ENCODE peak calls at places on chromosome 16, in eight cellular contexts. U is uterus, W is prostate gland, H is Peyer's patch, Y is NB4, A is HCT116, R is ovary, F is GM12878. T is an unnamed sample.

GRCh38 chr16:89093602-89094251 is at the start of gene ACSF3:
- DNase-seq in U (peak; percentile 24), R (peak; percentile 74), F (no peak), W (peak; percentile 24), Y (peak; percentile 79), H (peak; percentile 68), A (no peak), T (peak; percentile 89)

GRCh38 chr16:84271866-84272265 is 22.8 kb upstream of the WFDC1 start:
- DNase-seq in Y (no peak), R (no peak), A (no peak), F (no peak), W (no peak), H (no peak), U (no peak), T (no peak)

GRCh38 chr16:74591914-74592650 is 14.8 kb downstream of the GLG1 start:
- DNase-seq in H (no peak), F (no peak), R (no peak), A (no peak), U (no peak), Y (peak; percentile 28), W (no peak), T (no peak)

GRCh38 chr16:20611350-20611902 is 35.3 kb upstream of the ACSM2B start:
- DNase-seq in W (no peak), R (no peak), A (no peak), H (no peak), U (no peak), Y (no peak), F (no peak), T (no peak)

GRCh38 chr16:25027281-25027680 is 12.1 kb upstream of the ARHGAP17 start:
- DNase-seq in W (no peak), U (no peak), A (no peak), R (no peak), F (no peak), H (no peak), Y (no peak), T (no peak)

GRCh38 chr16:50680907-50681885 is at the start of gene SNX20:
- DNase-seq in W (no peak), A (no peak), Y (peak; percentile 90), H (peak; percentile 83), F (peak; percentile 63), U (no peak), R (no peak), T (no peak)

GRCh38 chr16:11328172-11329079 is 16.8 kb upstream of the RMI2 start:
- DNase-seq in W (no peak), H (peak; percentile 84), R (peak; percentile 79), A (peak; percentile 62), U (peak; percentile 91), F (peak; percentile 95), Y (peak; percentile 94), T (peak; percentile 93)

GRCh38 chr16:54503436-54503835 is 216.8 kb upstream of the IRX3 start:
- DNase-seq in Y (no peak), H (no peak), A (no peak), R (no peak), W (no peak), F (no peak), U (no peak), T (no peak)

GRCh38 chr16:3170440-3171180 is 17.4 kb upstream of the OR1F1 start:
- DNase-seq in Y (peak; percentile 24), W (no peak), A (no peak), U (no peak), R (no peak), F (no peak), H (no peak), T (no peak)

GRCh38 chr16:79391395-79391794 is 209.1 kb downstream of the MAF start:
- DNase-seq in H (no peak), A (no peak), F (no peak), U (no peak), Y (no peak), W (no peak), R (no peak), T (no peak)

GRCh38 chr16:11501583-11502138 is 85.1 kb downstream of the LITAF start:
- DNase-seq in W (no peak), A (no peak), F (no peak), Y (no peak), H (no peak), U (no peak), R (no peak), T (no peak)

GRCh38 chr16:67883146-67883871 is 1.4 kb upstream of the NRN1L start:
- DNase-seq in U (no peak), W (no peak), Y (no peak), H (no peak), F (no peak), A (no peak), R (no peak), T (no peak)

GRCh38 chr16:70561623-70562022 is 38.0 kb downstream of the SF3B3 start:
- DNase-seq in U (no peak), H (no peak), Y (no peak), F (no peak), A (no peak), R (no peak), W (peak; percentile 91), T (no peak)

GRCh38 chr16:23514381-23515152 is 4.3 kb upstream of the GGA2 start:
- DNase-seq in W (no peak), R (no peak), U (no peak), A (no peak), F (no peak), Y (no peak), H (no peak), T (no peak)

GRCh38 chr16:88514526-88514925 is 55.7 kb upstream of the ZC3H18 start:
- DNase-seq in F (no peak), W (no peak), H (no peak), U (no peak), R (no peak), Y (no peak), A (no peak), T (no peak)

GRCh38 chr16:72983728-72984350 is 64.1 kb downstream of the ZFHX3 start:
- DNase-seq in Y (no peak), F (no peak), W (peak; percentile 86), U (no peak), A (no peak), R (no peak), H (no peak), T (no peak)

GRCh38 chr16:72987480-72987901 is 60.4 kb downstream of the ZFHX3 start:
- DNase-seq in Y (no peak), F (no peak), A (no peak), W (peak; percentile 72), H (no peak), R (no peak), U (no peak), T (no peak)

GRCh38 chr16:72983241-72983640 is 64.7 kb downstream of the ZFHX3 start:
- DNase-seq in A (no peak), R (no peak), U (no peak), Y (no peak), H (no peak), W (no peak), F (no peak), T (no peak)

GRCh38 chr16:72986011-72986410 is 61.9 kb downstream of the ZFHX3 start:
- DNase-seq in A (no peak), W (peak; percentile 49), Y (no peak), H (no peak), U (peak; percentile 63), R (peak; percentile 38), F (no peak), T (no peak)

GRCh38 chr16:72985148-72985882 is 62.6 kb downstream of the ZFHX3 start:
- DNase-seq in R (no peak), A (no peak), U (peak; percentile 65), H (no peak), W (no peak), F (no peak), Y (no peak), T (no peak)
- TF ChIP-seq POLR2A in R (no peak), A (no peak), U (no peak), H (no peak), W (no peak), F (no peak), Y (no peak), T (no peak)

GRCh38 chr16:27224271-27224737 is 21.0 kb downstream of the KDM8 start:
- DNase-seq in A (no peak), R (no peak), H (no peak), F (no peak), Y (no peak), W (no peak), U (no peak), T (no peak)

GRCh38 chr16:27223701-27224100 is 20.4 kb downstream of the KDM8 start:
- DNase-seq in F (no peak), A (no peak), W (no peak), H (no peak), U (no peak), R (no peak), Y (no peak), T (no peak)

GRCh38 chr16:27221576-27222498 is 18.5 kb downstream of the KDM8 start:
- DNase-seq in W (no peak), A (no peak), F (no peak), Y (no peak), U (peak; percentile 53), R (no peak), H (no peak), T (no peak)

GRCh38 chr16:27223226-27223610 is 19.9 kb downstream of the KDM8 start:
- DNase-seq in U (no peak), R (no peak), A (no peak), W (no peak), Y (no peak), F (no peak), H (no peak), T (no peak)

GRCh38 chr16:27222499-27223225 is 19.3 kb downstream of the KDM8 start:
- DNase-seq in W (no peak), Y (no peak), H (no peak), A (no peak), R (no peak), U (peak; percentile 63), F (no peak), T (peak; percentile 88)
- TF ChIP-seq POLR2A in W (no peak), Y (no peak), H (no peak), A (no peak), R (no peak), U (no peak), F (no peak), T (no peak)

GRCh38 chr16:63617990-63618763 is 1503.7 kb downstream of the CDH11 start:
- DNase-seq in F (no peak), A (no peak), Y (peak; percentile 2), W (peak; percentile 47), U (no peak), R (no peak), H (no peak), T (no peak)
- TF ChIP-seq POLR2A in F (no peak), A (no peak), Y (no peak), W (no peak), U (no peak), R (no peak), H (peak; percentile 44), T (no peak)

DNA sequence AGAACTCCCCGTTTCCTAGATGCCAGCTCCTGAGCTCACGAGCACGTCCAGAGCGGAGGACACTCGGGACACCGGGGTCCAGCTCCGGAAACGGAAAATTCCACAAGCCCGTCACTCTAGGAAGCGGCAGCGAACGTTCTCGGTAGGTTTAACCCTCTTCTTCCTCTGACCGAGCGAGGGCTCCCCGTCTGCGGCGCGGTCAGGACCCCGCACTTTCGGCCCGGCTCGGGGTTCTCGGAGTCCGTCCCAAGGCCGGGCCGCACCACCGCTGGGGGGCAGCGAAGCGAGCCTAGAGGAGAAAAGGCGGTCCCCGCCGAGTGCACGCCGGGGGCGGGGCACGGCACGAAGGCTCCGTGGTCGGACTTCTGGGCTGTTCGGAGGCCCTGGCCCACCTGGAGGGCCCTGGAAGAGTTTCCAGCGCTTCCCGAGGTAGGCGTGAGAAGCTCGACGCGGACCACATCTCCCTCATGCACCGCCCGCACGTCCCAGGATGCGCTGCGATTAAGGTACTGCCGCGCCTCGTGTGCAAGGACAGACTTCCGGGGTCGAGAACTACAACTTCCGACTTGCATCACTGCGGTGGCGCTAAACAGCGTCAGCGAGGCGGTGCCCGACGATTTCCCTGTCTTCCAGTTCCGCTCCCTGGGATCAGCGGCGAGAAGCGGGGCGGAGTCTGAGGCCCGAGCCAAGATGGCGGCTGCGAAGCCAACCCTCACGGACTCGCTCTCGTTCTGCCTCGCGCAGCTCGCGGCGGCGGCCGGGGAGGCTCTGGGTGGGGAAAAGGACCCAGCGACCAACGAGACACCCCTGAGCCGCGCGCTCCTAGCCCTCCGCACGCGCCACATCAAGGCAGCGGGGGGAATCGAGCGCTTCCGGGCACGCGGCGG is at the start of gene ARMC5:
- DNase-seq in R (peak; percentile 97), U (peak; percentile 98), F (peak; percentile 90), Y (peak; percentile 99), A (peak; percentile 97), W (peak; percentile 98), H (peak; percentile 97), T (peak; percentile 75)
- TF ChIP-seq POLR2A in R (peak; percentile 86), U (peak; percentile 78), F (peak; percentile 95), Y (peak; percentile 85), A (peak; percentile 29), W (no peak), H (peak; percentile 67), T (peak; percentile 63)

T was measured in H54.